ENCODE peak calls at places on chromosomes 6 and 20, in nine cellular contexts. A is CD8-positive, alpha-beta T cell; N is colonic mucosa; Y is fibroblast of lung; W is psoas muscle; M is HFF-Myc; K is right lobe of liver; P is upper lobe of right lung; C is uterus. F is an unnamed sample.

GRCh38 chr20:24738981-24739633 is 210.0 kb upstream of the CST7 start:
- DNase-seq in P (no peak), C (no peak), M (no peak), Y (no peak), W (no peak), A (no peak), K (no peak), N (no peak), F (peak)

GRCh38 chr6:10558575-10558974 is 37.4 kb downstream of the GCNT2 start:
- DNase-seq in M (no peak), W (no peak), Y (no peak), A (no peak), K (no peak), P (no peak), C (no peak), N (peak), F (no peak)

GRCh38 chr6:161736341-161736740 is 462.5 kb upstream of the AGPAT4 start:
- DNase-seq in Y (no peak), K (no peak), W (no peak), C (no peak), P (no peak), N (no peak), M (no peak), A (no peak), F (no peak)

GRCh38 chr6:111478064-111478476 is 4.9 kb downstream of the REV3L start:
- DNase-seq in K (no peak), P (no peak), W (no peak), M (no peak), C (no peak), N (no peak), A (no peak), Y (peak), F (peak)

GRCh38 chr6:51490101-51490500 is 597.3 kb downstream of the PKHD1 start:
- DNase-seq in C (no peak), P (no peak), Y (no peak), A (no peak), M (no peak), N (no peak), K (no peak), W (no peak), F (no peak)

GRCh38 chr20:17870063-17870740 is 98.4 kb downstream of the SNX5 start:
- DNase-seq in N (no peak), K (no peak), W (no peak), A (no peak), C (peak), M (no peak), Y (no peak), P (peak), F (no peak)

GRCh38 chr6:69622230-69622629 is 174.6 kb downstream of the LMBRD1 start:
- DNase-seq in P (no peak), M (no peak), A (no peak), K (no peak), Y (no peak), N (no peak), W (no peak), C (no peak), F (no peak)

GRCh38 chr6:10414766-10415592 is at the start of gene TFAP2A:
- DNase-seq in Y (peak), M (peak), N (no peak), P (no peak), K (no peak), A (no peak), W (no peak), C (no peak), F (no peak)

GRCh38 chr20:62780204-62780603 is 16.1 kb upstream of the MRGBP start:
- DNase-seq in N (no peak), W (no peak), P (no peak), C (no peak), M (no peak), A (no peak), K (no peak), Y (no peak), F (no peak)

GRCh38 chr6:136466789-136467585 is 83.2 kb downstream of the MAP7 start:
- DNase-seq in C (no peak), K (no peak), N (no peak), W (no peak), A (no peak), M (no peak), Y (no peak), P (no peak), F (no peak)

GRCh38 chr20:48970681-48971370 is 49.3 kb downstream of the ARFGEF2 start:
- DNase-seq in A (no peak), M (no peak), P (no peak), W (no peak), Y (no peak), N (no peak), C (peak), K (no peak), F (no peak)

GRCh38 chr6:4010682-4011081 is 68.3 kb downstream of the FAM217A start:
- DNase-seq in P (no peak), K (no peak), C (no peak), N (no peak), A (no peak), M (no peak), Y (no peak), W (no peak), F (no peak)

GRCh38 chr6:109349419-109349987 is 32.8 kb downstream of the CD164 start:
- DNase-seq in P (no peak), Y (peak), A (no peak), K (peak), W (no peak), N (peak), M (peak), C (no peak), F (peak)

GRCh38 chr20:47432251-47433210 is 69.2 kb upstream of the NCOA3 start:
- DNase-seq in P (peak), C (no peak), N (no peak), K (no peak), M (no peak), A (no peak), Y (peak), W (no peak), F (no peak)

GRCh38 chr6:160221423-160221822 is 37.2 kb downstream of the SLC22A2 start:
- DNase-seq in Y (peak), A (no peak), W (no peak), P (no peak), M (no peak), C (no peak), N (no peak), K (no peak), F (peak)

GRCh38 chr6:158991017-158991723 is 8.8 kb downstream of the RSPH3 start:
- DNase-seq in K (no peak), P (no peak), M (no peak), N (no peak), Y (no peak), C (no peak), A (no peak), W (no peak), F (no peak)

GRCh38 chr6:113854531-113855499 is 2.3 kb upstream of the MARCKS start:
- DNase-seq in Y (peak), P (peak), C (peak), N (peak), W (peak), M (no peak), A (no peak), K (peak), F (peak)

GRCh38 chr20:62970307-62971210 is 18.1 kb downstream of the SLC17A9 start:
- DNase-seq in A (no peak), N (no peak), Y (no peak), C (no peak), M (no peak), W (no peak), K (no peak), P (no peak), F (no peak)

GRCh38 chr6:41584668-41585205 is 38.6 kb downstream of the FOXP4 start:
- DNase-seq in N (peak), Y (no peak), M (no peak), C (no peak), P (no peak), W (no peak), A (no peak), K (peak), F (no peak)

GRCh38 chr20:23125625-23126191 is 39.6 kb upstream of the CD93 start:
- DNase-seq in M (no peak), C (no peak), Y (peak), P (peak), W (peak), K (peak), A (no peak), N (no peak), F (peak)

GRCh38 chr20:6663751-6664388 is 103.6 kb upstream of the BMP2 start:
- DNase-seq in W (no peak), A (no peak), N (peak), Y (peak), M (no peak), P (no peak), C (no peak), K (no peak), F (peak)

GRCh38 chr6:130417951-130418350 is 52.1 kb downstream of the TMEM200A start:
- DNase-seq in A (no peak), N (no peak), C (no peak), M (no peak), K (no peak), W (no peak), P (no peak), Y (peak), F (peak)

GRCh38 chr20:48720256-48721020 is 107.4 kb downstream of the PREX1 start:
- DNase-seq in P (no peak), N (no peak), C (no peak), W (no peak), M (no peak), K (no peak), A (no peak), Y (no peak), F (no peak)

GRCh38 chr6:141264101-141264500 is 868.6 kb upstream of the GJE1 start:
- DNase-seq in K (no peak), A (no peak), M (no peak), P (no peak), C (no peak), W (no peak), Y (peak), N (no peak), F (no peak)

GRCh38 chr20:12598894-12599293 is 409.9 kb upstream of the SPTLC3 start:
- DNase-seq in W (no peak), Y (no peak), P (no peak), K (no peak), C (no peak), M (no peak), N (no peak), A (no peak), F (no peak)

GRCh38 chr6:11242709-11243108 is 10.2 kb upstream of the NEDD9 start:
- DNase-seq in W (no peak), A (no peak), N (no peak), Y (no peak), K (no peak), M (no peak), C (no peak), P (no peak), F (no peak)

GRCh38 chr6:169391473-169392071 is 137.9 kb upstream of the THBS2 start:
- DNase-seq in K (no peak), W (no peak), M (no peak), A (no peak), Y (no peak), C (no peak), P (no peak), N (no peak), F (peak)

GRCh38 chr6:41518118-41518517 is 28.1 kb upstream of the FOXP4 start:
- DNase-seq in M (no peak), K (no peak), Y (no peak), N (peak), A (no peak), C (no peak), P (no peak), W (no peak), F (no peak)

GRCh38 chr20:37567331-37567665 is 39.6 kb upstream of the BLCAP start:
- DNase-seq in Y (no peak), K (no peak), N (no peak), P (no peak), M (no peak), A (no peak), C (no peak), W (no peak), F (no peak)

GRCh38 chr6:150894191-150894744 is 28.8 kb downstream of the MTHFD1L start:
- DNase-seq in W (no peak), P (no peak), C (no peak), N (no peak), K (no peak), M (no peak), A (no peak), Y (no peak), F (no peak)

GRCh38 chr6:136326038-136326561 is 36.5 kb upstream of the BCLAF1 start:
- DNase-seq in W (no peak), C (no peak), P (no peak), A (no peak), N (no peak), M (no peak), Y (peak), K (no peak), F (peak)

GRCh38 chr6:105310371-105310770 is 92.5 kb downstream of the PREP start:
- DNase-seq in N (peak), C (no peak), K (no peak), Y (no peak), M (no peak), P (no peak), A (no peak), W (no peak), F (no peak)

GRCh38 chr6:121351911-121352310 is 17.6 kb upstream of the TBC1D32 start:
- DNase-seq in Y (no peak), P (no peak), N (no peak), A (no peak), C (no peak), W (no peak), M (no peak), K (no peak), F (no peak)

GRCh38 chr6:139979021-139979721 is 604.7 kb upstream of the CITED2 start:
- DNase-seq in N (no peak), K (no peak), M (no peak), A (no peak), W (no peak), Y (peak), P (no peak), C (no peak), F (no peak)

GRCh38 chr20:22531756-22532155 is 52.6 kb downstream of the FOXA2 start:
- DNase-seq in N (no peak), Y (no peak), K (no peak), C (no peak), A (no peak), M (no peak), P (no peak), W (no peak), F (no peak)

GRCh38 chr6:150813993-150814359 is 51.5 kb upstream of the MTHFD1L start:
- DNase-seq in M (no peak), A (no peak), Y (peak), K (no peak), N (no peak), P (no peak), C (no peak), W (no peak), F (peak)

GRCh38 chr6:24883618-24884017 is 52.1 kb downstream of the RIPOR2 start:
- DNase-seq in N (no peak), W (no peak), K (no peak), M (peak), C (no peak), A (no peak), P (no peak), Y (peak), F (peak)

GRCh38 chr6:97705568-97705967 is 422.6 kb upstream of the MMS22L start:
- DNase-seq in N (no peak), M (no peak), Y (peak), C (no peak), P (no peak), W (no peak), A (no peak), K (no peak), F (peak)

GRCh38 chr6:16743661-16744210 is 17.5 kb downstream of the ATXN1 start:
- DNase-seq in P (no peak), W (no peak), N (no peak), Y (no peak), A (no peak), K (no peak), M (no peak), C (no peak), F (no peak)

GRCh38 chr6:16747232-16748027 is 13.8 kb downstream of the ATXN1 start:
- DNase-seq in C (no peak), N (no peak), Y (peak), M (no peak), P (no peak), W (no peak), K (no peak), A (no peak), F (peak)

GRCh38 chr6:16748028-16748319 is 13.3 kb downstream of the ATXN1 start:
- DNase-seq in M (no peak), P (no peak), K (no peak), Y (no peak), C (no peak), A (no peak), N (no peak), W (no peak), F (no peak)

GRCh38 chr6:16749516-16750485 is 11.5 kb downstream of the ATXN1 start:
- DNase-seq in P (no peak), K (no peak), Y (peak), A (no peak), N (no peak), C (no peak), W (no peak), M (no peak), F (no peak)

DNA sequence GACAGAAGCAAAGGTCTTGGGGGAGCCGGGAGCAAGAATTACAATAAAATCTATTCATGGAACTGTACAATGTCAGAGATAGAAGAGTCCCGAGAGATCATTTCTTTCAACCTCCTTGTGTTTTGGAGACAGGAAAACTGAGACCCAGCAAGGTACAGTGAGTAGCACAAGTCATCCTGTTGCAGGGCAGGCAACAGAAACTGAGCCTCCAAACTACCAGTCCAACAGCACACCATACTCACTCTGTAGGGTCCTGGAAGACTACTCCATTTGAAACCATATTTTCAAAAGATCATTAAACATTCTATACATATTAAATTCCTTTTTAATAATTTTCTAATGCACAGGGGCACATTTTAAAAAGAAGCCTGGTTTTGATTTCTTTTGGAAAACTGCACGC is 14.4 kb downstream of the ATXN1 start:
- DNase-seq in W (no peak), A (no peak), N (no peak), C (no peak), Y (no peak), K (no peak), M (no peak), P (no peak), F (no peak)
- H3K4me3 ChIP-seq in W (no peak), A (no peak), N (no peak), C (no peak), Y (no peak), K (no peak), M (no peak), P (no peak), F (no peak)

GRCh38 chr6:125192610-125192930 is 39.0 kb downstream of the TPD52L1 start:
- DNase-seq in Y (no peak), K (no peak), P (no peak), C (no peak), M (no peak), N (no peak), W (no peak), A (no peak), F (no peak)
- TF ChIP-seq CTCF in Y (no peak), K (no peak), P (no peak), C (no peak), M (no peak), N (peak), W (no peak), A (peak), F (no peak)

DNA sequence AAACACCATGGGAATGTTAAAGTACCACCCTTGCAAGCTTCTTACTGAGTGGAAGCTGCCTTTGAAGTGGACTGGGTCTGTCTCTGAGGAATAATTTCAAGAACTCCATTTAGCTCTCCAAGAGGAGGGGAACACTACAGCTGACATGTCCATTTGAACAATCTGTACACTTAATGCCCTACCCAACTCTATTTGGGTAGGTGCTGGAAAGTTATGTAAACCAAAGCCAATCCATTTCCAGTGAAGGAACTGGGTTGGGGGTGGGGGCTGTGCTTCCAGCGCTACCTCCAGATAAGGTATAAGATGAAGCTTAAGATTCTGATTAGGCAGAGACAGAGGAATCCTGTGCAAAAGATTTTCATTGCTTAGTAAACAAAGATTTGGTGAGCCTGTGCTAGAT is 122.0 kb downstream of the TCP11 start:
- DNase-seq in C (no peak), M (no peak), P (no peak), N (no peak), W (no peak), K (no peak), A (no peak), Y (no peak), F (peak)
- H3K4me3 ChIP-seq in C (no peak), M (no peak), P (peak), N (no peak), W (peak), K (no peak), A (no peak), Y (peak), F (no peak)

GRCh38 chr6:157328108-157328692 is 4.9 kb upstream of the TMEM242 start:
- DNase-seq in A (no peak), M (no peak), K (no peak), N (no peak), P (no peak), W (no peak), C (no peak), Y (peak), F (peak)

GRCh38 chr6:157332813-157333212 is 9.5 kb upstream of the TMEM242 start:
- DNase-seq in W (no peak), A (no peak), Y (no peak), P (no peak), K (no peak), C (no peak), N (no peak), M (no peak), F (no peak)

GRCh38 chr6:157333537-157333936 is 10.2 kb upstream of the TMEM242 start:
- DNase-seq in W (no peak), K (no peak), P (no peak), A (no peak), C (no peak), N (no peak), M (no peak), Y (no peak), F (no peak)

GRCh38 chr6:157329829-157330228 is 6.5 kb upstream of the TMEM242 start:
- DNase-seq in K (no peak), M (no peak), C (no peak), W (no peak), Y (peak), N (no peak), P (no peak), A (no peak), F (peak)

DNA sequence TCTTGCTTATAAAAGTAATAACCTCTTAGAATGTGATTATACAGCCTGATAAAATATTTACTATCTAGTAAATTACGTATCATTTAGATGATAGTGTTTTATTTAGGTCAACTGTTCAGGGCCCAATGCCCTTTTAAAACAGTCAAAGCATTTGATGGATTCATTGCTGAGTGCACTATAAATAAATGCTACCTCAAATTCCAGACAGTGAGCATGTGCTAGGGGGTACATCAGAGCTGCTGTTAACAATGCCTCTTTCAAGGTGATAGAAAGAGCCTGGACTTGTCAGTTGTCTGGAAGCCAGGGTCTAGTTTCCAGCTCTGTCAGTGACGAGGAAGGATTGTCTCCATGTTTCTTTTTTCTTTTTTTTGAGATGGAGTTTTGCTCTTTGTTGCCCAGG is 7.5 kb upstream of the TMEM242 start:
- DNase-seq in W (no peak), C (no peak), P (no peak), Y (no peak), A (no peak), K (no peak), M (no peak), N (no peak), F (no peak)
- TF ChIP-seq CTCF in W (no peak), C (no peak), P (no peak), Y (no peak), A (no peak), K (no peak), M (no peak), N (no peak), F (no peak)

DNA sequence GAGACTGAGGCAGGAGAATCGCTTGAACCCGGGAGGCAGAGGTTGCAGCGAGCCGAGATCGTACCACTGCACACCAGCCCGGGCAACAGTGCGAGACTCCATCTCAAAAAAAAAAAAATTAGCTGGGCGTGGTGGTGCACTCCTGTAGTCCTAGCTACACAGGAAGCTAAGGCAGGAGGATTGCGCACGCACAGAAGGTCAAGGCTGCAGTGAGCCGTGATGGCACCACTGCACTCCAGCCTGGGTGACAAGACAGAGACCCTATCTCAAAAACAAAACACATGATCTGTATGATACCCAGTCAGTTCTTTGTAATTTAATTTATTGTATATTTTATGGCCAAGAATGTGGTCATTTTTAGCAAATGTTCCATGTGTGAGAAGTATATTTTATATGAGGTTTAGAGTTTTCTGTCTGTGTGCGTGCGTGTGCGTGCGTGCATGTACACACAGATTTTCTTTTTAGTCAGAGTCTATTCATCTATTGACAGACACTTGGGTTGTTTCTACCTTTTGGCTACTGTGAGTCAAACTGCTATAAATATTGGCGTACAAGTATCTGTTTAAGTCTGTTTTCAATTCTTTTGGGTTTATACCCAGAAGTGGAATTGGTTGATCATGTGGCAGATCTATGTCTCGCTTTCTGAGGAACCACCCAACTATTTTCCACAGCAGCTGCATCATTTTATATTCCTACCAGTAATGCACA is 22.2 kb upstream of the MYL9 start:
- DNase-seq in M (no peak), A (no peak), N (no peak), P (no peak), K (no peak), Y (no peak), C (no peak), W (no peak), F (no peak)
- H3K4me3 ChIP-seq in M (no peak), A (no peak), N (no peak), P (no peak), K (no peak), Y (no peak), C (no peak), W (no peak), F (no peak)